ENCODE peak calls at places on chromosomes 5 and 9, in five cellular contexts. H, Z, C, X and K are unnamed samples.

GRCh38 chr5:40652441-40653220 is 27.1 kb upstream of the PTGER4 start:
- DNase-seq in Z (no peak), C (no peak), X (no peak), H (no peak), K (no peak)

GRCh38 chr9:128420651-128421473 is at the start of gene CERCAM:
- DNase-seq in X (peak), H (peak), C (peak), Z (no peak), K (peak)

GRCh38 chr9:106862115-106862945 is 636 bp upstream of the ZNF462 start:
- DNase-seq in Z (no peak), H (peak), X (no peak), C (peak), K (no peak)

GRCh38 chr5:84381501-84382362 is 2.9 kb downstream of the EDIL3 start:
- DNase-seq in C (no peak), H (no peak), X (no peak), Z (no peak), K (peak)

GRCh38 chr5:58447231-58447630 is 12.7 kb downstream of the PLK2 start:
- DNase-seq in C (no peak), H (no peak), X (no peak), Z (no peak), K (no peak)

GRCh38 chr9:7333714-7334113 is 465.9 kb downstream of the DMAC1 start:
- DNase-seq in H (no peak), Z (no peak), C (no peak), X (no peak), K (no peak)

GRCh38 chr5:96629774-96630173 is 32.4 kb upstream of the CAST start:
- DNase-seq in Z (peak), X (peak), C (no peak), H (no peak), K (peak)

GRCh38 chr9:85700330-85700729 is 41.4 kb downstream of the AGTPBP1 start:
- DNase-seq in H (no peak), Z (no peak), X (no peak), C (no peak), K (no peak)

GRCh38 chr9:3708751-3709150 is 182.9 kb upstream of the RFX3 start:
- DNase-seq in X (no peak), C (no peak), Z (no peak), H (no peak), K (no peak)

GRCh38 chr5:136906545-136906944 is 541.2 kb upstream of the TRPC7 start:
- DNase-seq in Z (no peak), X (no peak), C (no peak), H (no peak), K (no peak)

GRCh38 chr5:38633505-38633904 is 77.1 kb upstream of the LIFR start:
- DNase-seq in C (no peak), H (no peak), X (no peak), Z (no peak), K (no peak)

GRCh38 chr9:88106492-88106891 is 31.8 kb downstream of the SPATA31C2 start:
- DNase-seq in X (peak), C (no peak), Z (peak), H (no peak), K (no peak)

GRCh38 chr9:123081824-123082223 is 48.4 kb downstream of the GPR21 start:
- DNase-seq in X (no peak), C (peak), Z (no peak), H (no peak), K (no peak)

GRCh38 chr5:81908771-81909170 is 63.1 kb upstream of the ATG10 start:
- DNase-seq in H (no peak), C (no peak), Z (no peak), X (no peak), K (no peak)

GRCh38 chr9:112545237-112545636 is 58.6 kb downstream of the KIAA1958 start:
- DNase-seq in H (no peak), X (no peak), C (no peak), Z (no peak), K (no peak)

GRCh38 chr5:117454716-117455212 is 880.1 kb upstream of the SEMA6A start:
- DNase-seq in X (peak), C (peak), Z (no peak), H (no peak), K (peak)

GRCh38 chr5:58021476-58021875 is 438.4 kb downstream of the PLK2 start:
- DNase-seq in Z (no peak), C (no peak), H (no peak), X (no peak), K (no peak)

GRCh38 chr9:133726401-133727276 is 11.5 kb downstream of the SARDH start:
- DNase-seq in Z (no peak), H (peak), C (peak), X (peak), K (peak)

GRCh38 chr9:109816490-109816889 is 36.5 kb downstream of the PALM2AKAP2 start:
- DNase-seq in C (no peak), H (no peak), Z (peak), X (no peak), K (no peak)

GRCh38 chr5:81182396-81183390 is 50.4 kb upstream of the CKMT2 start:
- DNase-seq in X (no peak), C (no peak), Z (no peak), H (no peak), K (no peak)

GRCh38 chr5:134252671-134253070 is 26.8 kb upstream of the PPP2CA start:
- DNase-seq in H (no peak), Z (peak), X (no peak), C (no peak), K (no peak)

GRCh38 chr5:164861610-164862009 is 1356.2 kb downstream of the MAT2B start:
- DNase-seq in C (no peak), H (no peak), X (no peak), Z (no peak), K (no peak)

GRCh38 chr5:1542011-1542410 is 18.3 kb upstream of the LPCAT1 start:
- DNase-seq in C (no peak), H (peak), X (no peak), Z (no peak), K (no peak)

GRCh38 chr5:134503088-134503936 is 22.2 kb upstream of the JADE2 start:
- DNase-seq in H (peak), C (peak), X (peak), Z (peak), K (peak)

GRCh38 chr5:32936329-32936728 is 225.2 kb downstream of the NPR3 start:
- DNase-seq in C (no peak), Z (no peak), X (no peak), H (no peak), K (no peak)

GRCh38 chr9:133701321-133701980 is 36.7 kb downstream of the SARDH start:
- DNase-seq in C (no peak), X (no peak), Z (no peak), H (peak), K (no peak)

GRCh38 chr9:114484854-114485443 is 20.3 kb downstream of the WHRN start:
- DNase-seq in H (no peak), C (peak), X (no peak), Z (no peak), K (no peak)

GRCh38 chr9:99936947-99937587 is 30.6 kb downstream of the STX17 start:
- DNase-seq in Z (no peak), X (no peak), C (no peak), H (no peak), K (no peak)

DNA sequence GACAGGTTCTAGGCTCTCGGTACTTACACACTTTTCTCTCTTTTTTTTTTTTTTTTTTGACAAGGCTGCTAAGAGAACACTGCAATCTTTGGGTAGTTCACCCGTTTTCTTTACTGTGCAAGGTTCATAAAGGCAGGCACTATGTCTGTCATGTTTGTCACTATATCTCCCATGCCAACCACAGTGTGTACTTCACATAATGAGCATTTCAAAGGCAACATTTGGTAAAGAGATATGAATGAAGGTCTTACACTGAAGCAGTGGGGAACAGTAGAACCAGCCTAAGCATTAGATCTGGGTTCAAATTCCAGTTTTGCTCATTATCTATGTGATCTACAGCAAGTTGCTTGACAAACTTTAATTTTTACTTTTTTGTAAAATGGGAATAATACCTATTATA is 1.5 kb upstream of the HMGCR start:
- DNase-seq in H (no peak), X (no peak), C (no peak), Z (no peak), K (no peak)
- TF ChIP-seq CTCF in H (no peak), X (no peak), C (no peak), Z (no peak), K (no peak)

GRCh38 chr5:66443462-66444130 is 152.6 kb upstream of the MAST4 start:
- DNase-seq in H (no peak), X (no peak), C (no peak), Z (no peak), K (no peak)
- TF ChIP-seq CTCF in H (no peak), X (no peak), C (no peak), Z (no peak), K (no peak)

DNA sequence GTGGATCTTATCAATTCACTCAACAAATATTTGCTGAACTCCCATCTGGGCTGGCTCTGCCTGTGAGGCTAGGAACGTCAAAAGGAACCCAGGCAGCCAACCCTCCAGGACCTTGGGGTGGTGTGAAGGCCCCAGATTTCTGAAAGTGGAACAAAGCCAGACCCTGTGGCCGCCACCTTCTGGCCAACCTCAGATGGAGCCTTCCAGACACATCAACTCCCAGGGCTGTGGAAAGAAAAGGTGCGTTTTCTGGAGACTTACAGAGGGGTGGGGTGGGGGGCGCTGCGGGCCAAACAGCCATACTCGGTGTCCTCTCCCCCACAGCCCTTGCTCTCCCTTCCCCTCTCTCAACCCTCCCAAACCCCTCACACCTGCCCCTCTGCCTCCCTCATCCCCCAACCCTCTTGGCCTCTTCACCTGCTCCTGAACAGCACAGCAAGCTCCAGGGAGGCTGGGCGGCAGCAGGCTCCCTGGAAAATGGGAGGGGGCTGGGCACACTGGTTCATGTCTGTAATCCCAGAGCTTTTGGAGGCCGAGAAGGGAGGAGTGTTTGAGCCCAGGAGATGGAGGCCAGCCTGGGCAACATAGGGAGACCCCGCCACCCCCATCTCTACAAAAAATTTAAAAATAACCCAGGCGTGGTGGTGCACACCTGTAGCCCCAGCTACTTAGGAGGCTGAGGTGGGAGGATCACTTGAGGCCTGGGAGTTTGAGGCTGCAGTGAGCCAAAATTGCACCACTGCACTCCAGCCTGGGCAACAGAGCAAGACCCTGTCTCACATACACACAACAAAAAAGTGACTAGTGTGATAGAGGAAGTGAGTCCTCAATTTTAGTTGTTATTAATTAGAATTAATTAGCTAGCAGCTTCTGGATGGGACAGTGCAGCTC is 45.0 kb upstream of the PRRC2B start:
- DNase-seq in H (no peak), Z (no peak), X (no peak), C (no peak), K (peak)
- TF ChIP-seq CTCF in H (no peak), Z (peak), X (no peak), C (no peak), K (no peak)

DNA sequence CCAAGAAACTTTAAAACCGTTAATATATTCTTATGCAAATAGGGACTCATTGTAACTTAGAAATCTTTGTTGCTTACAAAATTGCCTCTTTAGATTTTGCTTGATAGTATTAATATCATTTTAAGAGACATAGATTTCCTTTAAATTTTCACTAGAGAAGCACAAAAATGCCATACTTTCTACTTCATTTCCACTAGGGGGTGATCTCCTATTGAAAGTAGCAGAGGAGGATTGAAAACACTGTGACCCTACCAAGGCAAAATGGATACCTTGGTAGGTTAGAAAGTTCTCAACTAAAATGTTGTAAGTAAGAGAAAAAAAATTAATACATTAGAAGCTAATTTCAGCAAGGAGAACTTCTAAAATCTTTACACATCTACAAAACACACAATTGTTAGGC is 204.9 kb downstream of the CHSY3 start:
- DNase-seq in Z (no peak), X (no peak), H (no peak), C (peak), K (no peak)
- TF ChIP-seq CTCF in Z (peak), X (no peak), H (no peak), C (no peak), K (no peak)

GRCh38 chr9:121840838-121841760 is 189.7 kb downstream of the DAB2IP start:
- DNase-seq in X (peak), C (no peak), H (peak), Z (no peak), K (no peak)

GRCh38 chr9:121839726-121840500 is 188.5 kb downstream of the DAB2IP start:
- DNase-seq in X (no peak), C (peak), H (peak), Z (no peak), K (no peak)

GRCh38 chr9:121837113-121838010 is 185.9 kb downstream of the DAB2IP start:
- DNase-seq in C (no peak), X (peak), H (peak), Z (no peak), K (peak)

GRCh38 chr9:121836382-121836885 is 185.0 kb downstream of the DAB2IP start:
- DNase-seq in H (peak), C (no peak), Z (no peak), X (peak), K (peak)

GRCh38 chr9:121838757-121839669 is 187.6 kb downstream of the DAB2IP start:
- DNase-seq in Z (no peak), C (no peak), H (peak), X (peak), K (peak)
- TF ChIP-seq CTCF in Z (no peak), C (no peak), H (no peak), X (no peak), K (no peak)

DNA sequence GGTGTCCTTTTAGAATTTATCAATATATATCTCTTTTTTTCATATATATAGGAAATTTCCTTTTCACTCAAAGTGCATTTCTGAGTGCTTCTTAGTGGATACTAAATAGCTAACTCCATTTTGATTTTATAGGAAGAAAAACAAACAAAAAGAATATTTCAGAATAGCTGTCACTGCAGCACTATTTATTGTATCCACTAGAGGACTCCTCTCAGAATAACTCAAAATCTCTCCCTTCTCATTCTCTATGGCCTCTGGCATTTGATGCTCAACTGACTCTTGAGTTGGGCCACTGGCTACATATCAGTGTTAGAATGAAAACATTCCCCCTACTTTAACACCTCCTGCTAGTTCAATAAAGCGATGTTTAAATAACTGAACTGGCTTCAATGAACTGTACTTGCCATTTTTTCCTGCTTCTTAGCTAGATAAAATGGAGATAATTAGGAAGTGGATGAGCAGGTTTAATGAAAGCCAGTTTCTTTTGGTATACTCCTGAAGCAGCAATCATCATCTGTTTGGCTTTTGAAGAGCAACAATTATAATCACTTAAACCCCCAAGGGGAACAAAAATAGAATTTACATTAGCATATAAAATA is 16.6 kb upstream of the ELAVL2 start:
- DNase-seq in X (no peak), H (no peak), C (no peak), Z (no peak), K (no peak)
- TF ChIP-seq CTCF in X (no peak), H (no peak), C (no peak), Z (no peak), K (no peak)

GRCh38 chr5:180291943-180292831 is at the start of gene MAPK9:
- DNase-seq in C (peak), H (peak), Z (no peak), X (peak), K (peak)
- TF ChIP-seq CTCF in C (no peak), H (no peak), Z (no peak), X (no peak), K (no peak)

GRCh38 chr9:26643826-26644225 is 248.8 kb downstream of the CAAP1 start:
- DNase-seq in X (no peak), C (no peak), H (no peak), Z (no peak), K (no peak)
- TF ChIP-seq CTCF in X (no peak), C (no peak), H (no peak), Z (no peak), K (no peak)

GRCh38 chr5:176538505-176538806 is 1.3 kb upstream of the RNF44 start:
- DNase-seq in Z (no peak), X (no peak), C (no peak), H (no peak), K (no peak)

GRCh38 chr5:176536132-176536901 is 885 bp downstream of the RNF44 start:
- DNase-seq in C (peak), Z (no peak), X (peak), H (peak), K (peak)

GRCh38 chr5:176535655-176536131 is 1.5 kb downstream of the RNF44 start:
- DNase-seq in C (no peak), H (no peak), Z (no peak), X (no peak), K (no peak)

GRCh38 chr5:176537608-176538504 is 654 bp upstream of the RNF44 start:
- DNase-seq in C (peak), H (peak), Z (peak), X (peak), K (peak)

DNA sequence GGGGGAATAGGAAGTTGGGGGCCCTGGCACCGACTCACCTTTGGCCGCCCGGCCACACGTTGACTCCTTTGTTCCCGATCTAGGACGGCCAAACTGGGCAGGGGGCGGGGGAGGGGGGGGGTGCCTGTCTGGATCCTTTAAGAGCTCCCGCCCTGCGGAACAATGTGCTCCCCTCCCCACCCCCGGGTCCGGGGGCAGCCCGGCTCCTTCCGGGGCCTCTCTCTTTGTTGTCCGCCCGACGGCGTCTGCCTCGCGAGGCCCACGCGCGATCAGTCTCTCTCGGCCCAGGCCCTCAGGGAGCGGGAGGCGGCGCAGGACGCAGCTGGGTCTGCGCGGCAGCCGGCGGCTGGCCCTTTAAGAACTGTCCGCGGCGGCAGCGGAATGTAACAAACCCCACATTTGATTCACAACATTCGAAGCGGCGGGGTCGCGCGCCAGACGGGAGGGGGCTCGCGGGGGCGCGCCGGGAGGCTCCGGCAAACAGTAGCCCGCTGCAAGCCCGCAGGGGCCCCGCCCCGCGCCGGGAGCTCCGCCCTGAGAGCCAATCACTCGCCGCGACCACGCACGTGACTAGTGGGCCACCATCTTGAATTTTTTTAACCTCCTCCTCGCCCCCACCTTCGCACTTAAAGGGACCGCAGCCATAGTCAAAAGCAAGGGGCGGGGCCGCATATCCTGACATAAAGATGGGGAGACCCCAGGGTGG is at the start of gene RNF44:
- DNase-seq in H (peak), C (peak), X (peak), Z (peak), K (peak)
- TF ChIP-seq CTCF in H (no peak), C (no peak), X (no peak), Z (no peak), K (no peak)

GRCh38 chr5:66498791-66499207 is 97.4 kb upstream of the MAST4 start:
- DNase-seq in X (no peak), H (no peak), C (peak), Z (no peak), K (no peak)

GRCh38 chr5:66494437-66494836 is 101.8 kb upstream of the MAST4 start:
- DNase-seq in C (no peak), Z (no peak), X (no peak), H (no peak), K (no peak)
- TF ChIP-seq CTCF in C (no peak), Z (no peak), X (no peak), H (no peak), K (no peak)